ENCODE peak calls at places on chromosomes 5 and 9, in five cellular contexts. K is left lung, L is tibial nerve, Q is adrenal gland, W is heart left ventricle. G is an unnamed sample.

GRCh38 chr9:70411141-70411929 is 3.1 kb downstream of the KLF9 start:
- DNase-seq in K (peak; percentile 78), Q (peak; percentile 66), W (peak; percentile 88), L (peak; percentile 39), G (peak; percentile 77)

GRCh38 chr9:133635506-133635902 is 659 bp upstream of the DBH start:
- DNase-seq in L (no peak), W (no peak), K (peak; percentile 53), Q (no peak), G (no peak)

GRCh38 chr9:3268260-3268659 is 257.5 kb downstream of the RFX3 start:
- DNase-seq in W (no peak), Q (no peak), K (no peak), L (no peak), G (no peak)

GRCh38 chr5:107633171-107633901 is 37.4 kb downstream of the EFNA5 start:
- DNase-seq in L (no peak), Q (no peak), W (no peak), K (no peak), G (no peak)

GRCh38 chr9:134643306-134643705 is 1.7 kb downstream of the COL5A1 start:
- DNase-seq in L (no peak), W (no peak), Q (no peak), K (no peak), G (no peak)

GRCh38 chr5:137833463-137833862 is 34.2 kb upstream of the MYOT start:
- DNase-seq in L (no peak), Q (peak; percentile 68), K (no peak), W (no peak), G (no peak)

GRCh38 chr5:11733840-11734192 is 170.4 kb downstream of the CTNND2 start:
- DNase-seq in K (no peak), L (no peak), Q (no peak), W (no peak), G (no peak)

GRCh38 chr5:156411-157072 is 34.8 kb upstream of the LRRC14B start:
- DNase-seq in L (no peak), W (no peak), Q (no peak), K (peak; percentile 72), G (no peak)

GRCh38 chr5:62083247-62083646 is 222.8 kb upstream of the KIF2A start:
- DNase-seq in K (no peak), W (no peak), L (no peak), Q (no peak), G (no peak)

GRCh38 chr5:62077387-62077786 is 228.6 kb upstream of the KIF2A start:
- DNase-seq in Q (no peak), W (no peak), K (no peak), L (no peak), G (no peak)

GRCh38 chr5:62083661-62084060 is 222.3 kb upstream of the KIF2A start:
- DNase-seq in Q (no peak), K (no peak), L (no peak), W (no peak), G (no peak)

GRCh38 chr5:62082370-62082778 is 223.6 kb upstream of the KIF2A start:
- DNase-seq in W (no peak), K (no peak), Q (no peak), L (no peak), G (no peak)

DNA sequence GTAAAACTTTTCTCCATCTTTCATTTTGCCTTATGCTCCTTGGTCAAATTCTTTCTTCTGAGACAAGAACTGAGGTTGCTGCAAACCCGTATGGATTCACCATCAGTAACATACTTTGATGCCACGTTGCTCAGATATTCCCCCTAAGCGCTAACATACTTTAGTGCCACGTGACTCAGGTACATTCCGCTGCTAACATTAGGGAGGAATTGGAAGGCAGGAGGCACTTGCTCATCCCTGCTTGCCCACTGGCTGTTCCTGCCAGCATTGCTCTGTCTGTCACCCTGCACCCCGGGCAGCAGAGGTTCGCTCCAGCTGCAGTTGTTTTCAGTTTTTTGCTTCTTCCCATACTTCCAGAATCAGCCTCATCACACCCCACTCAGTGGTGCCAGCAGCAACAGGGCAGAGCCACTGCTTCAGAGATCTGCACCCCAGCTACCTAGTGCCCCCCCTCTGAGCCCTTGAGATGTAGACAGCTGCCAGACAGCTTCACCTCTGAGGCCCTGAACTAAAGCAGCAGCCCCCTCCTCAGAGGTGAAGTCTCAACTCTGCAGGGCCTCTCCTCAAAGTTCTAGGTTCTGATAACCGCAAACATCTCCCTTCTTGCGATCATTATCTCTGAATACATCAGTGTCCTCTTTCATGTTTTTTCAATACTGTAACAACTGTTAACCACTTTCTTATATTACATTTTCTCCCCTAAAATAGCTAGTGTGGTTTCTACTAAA is 228.0 kb upstream of the KIF2A start:
- DNase-seq in K (no peak), Q (no peak), L (no peak), W (no peak), G (no peak)
- H3K4me1 ChIP-seq in K (no peaks in the 10 kb centered on the region), Q (no peaks in the 10 kb centered on the region), L (no peaks in the 10 kb centered on the region), W (no peaks in the 10 kb centered on the region), G (no peaks in the 10 kb centered on the region)

GRCh38 chr5:65828507-65828906 is 97.9 kb upstream of the ERBIN start:
- DNase-seq in W (no peak), K (no peak), Q (no peak), L (no peak), G (no peak)
- H3K4me1 ChIP-seq in W (no peaks in the 10 kb centered on the region), K (peaks cover 9% of the 10 kb centered on the region), Q (no peaks in the 10 kb centered on the region), L (peaks cover 15% of the 10 kb centered on the region), G (peaks cover 23% of the 10 kb centered on the region)

GRCh38 chr9:113578877-113579269 is 115.3 kb downstream of the RGS3 start:
- DNase-seq in W (peak; percentile 77), Q (peak; percentile 71), L (no peak), K (peak; percentile 91), G (no peak)
- H3K4me1 ChIP-seq in W (peaks cover 59% of the 10 kb centered on the region), Q (peaks cover 60% of the 10 kb centered on the region), L (peaks cover 36% of the 10 kb centered on the region), K (peaks cover 76% of the 10 kb centered on the region), G (peaks cover 57% of the 10 kb centered on the region)

GRCh38 chr5:131998431-131999040 is 12.9 kb downstream of the ACSL6 start:
- DNase-seq in W (no peak), L (no peak), K (no peak), Q (no peak), G (no peak)
- H3K4me1 ChIP-seq in W (peaks cover 8% of the 10 kb centered on the region), L (peaks cover 13% of the 10 kb centered on the region), K (no peaks in the 10 kb centered on the region), Q (peaks cover 20% of the 10 kb centered on the region), G (peaks cover 34% of the 10 kb centered on the region)

GRCh38 chr5:23446436-23446835 is 61.0 kb upstream of the PRDM9 start:
- DNase-seq in K (no peak), L (no peak), Q (no peak), W (no peak), G (peak; percentile 20)

GRCh38 chr5:23445573-23445972 is 61.8 kb upstream of the PRDM9 start:
- DNase-seq in W (no peak), Q (no peak), K (no peak), L (no peak), G (no peak)

GRCh38 chr5:23440703-23441102 is 66.7 kb upstream of the PRDM9 start:
- DNase-seq in L (no peak), Q (no peak), W (no peak), K (no peak), G (no peak)
- H3K4me1 ChIP-seq in L (no peaks in the 10 kb centered on the region), Q (no peaks in the 10 kb centered on the region), W (no peaks in the 10 kb centered on the region), K (no peaks in the 10 kb centered on the region), G (no peaks in the 10 kb centered on the region)

G was measured in testis.